ENCODE peak calls at places on chromosomes 13 and 19, in ten cellular contexts. J is activated T-cell treated with anti-CD3 and anti-CD28 coated beads for 1 hour; F is neuronal stem cell; H is COR-L47; R is NB4; O is non-pigmented ciliary epithelial cell; A is T-cell; M is progenitor cell of endocrine pancreas; T is head of caudate nucleus; E is activated naive CD4-positive, alpha-beta T cell treated with Interleukin-2 at 50 U/mL for 16 hours. Q is an unnamed sample.

GRCh38 chr13:28429685-28430290 is 65.1 kb downstream of the FLT1 start:
- DNase-seq in J (no peak), F (no peak), H (no peak), R (peak), O (no peak), A (no peak), M (no peak), T (no peak), E (no peak), Q (no peak)

GRCh38 chr19:35204799-35205732 is 23.5 kb downstream of the FAM187B start:
- DNase-seq in J (no peak), F (no peak), H (no peak), R (peak), O (no peak), A (no peak), M (no peak), T (no peak), E (no peak), Q (peak)

GRCh38 chr19:18932216-18932841 is 8.7 kb downstream of the HOMER3 start:
- DNase-seq in J (peak), F (peak), H (no peak), R (peak), O (no peak), A (peak), M (peak), T (peak), E (peak), Q (peak)

GRCh38 chr13:42574435-42575311 is 721 bp downstream of the TNFSF11 start:
- DNase-seq in J (peak), F (no peak), H (peak), R (no peak), O (no peak), A (peak), M (peak), T (no peak), E (peak), Q (no peak)

GRCh38 chr19:18904334-18905057 is 8.5 kb upstream of the CERS1 start:
- DNase-seq in J (no peak), F (no peak), H (no peak), R (no peak), O (no peak), A (no peak), M (no peak), T (peak), E (no peak), Q (no peak)

GRCh38 chr13:27638521-27638920 is 16.8 kb downstream of the POLR1D start:
- DNase-seq in J (no peak), F (no peak), H (no peak), R (no peak), O (no peak), A (no peak), M (no peak), T (no peak), E (no peak), Q (no peak)

GRCh38 chr19:12792853-12793289 is 1.6 kb downstream of the JUNB start:
- DNase-seq in J (no peak), F (no peak), H (no peak), R (no peak), O (no peak), A (peak), M (no peak), T (no peak), E (peak), Q (no peak)

GRCh38 chr13:63287926-63288325 is 1872.3 kb upstream of the PCDH20 start:
- DNase-seq in J (no peak), F (no peak), H (no peak), R (no peak), O (no peak), A (no peak), M (no peak), T (no peak), E (no peak), Q (no peak)

GRCh38 chr13:112058519-112058873 is 8.5 kb upstream of the SOX1 start:
- DNase-seq in J (no peak), F (no peak), H (no peak), R (no peak), O (no peak), A (no peak), M (no peak), T (no peak), E (no peak), Q (no peak)

GRCh38 chr13:39864221-39864620 is 208.8 kb downstream of the COG6 start:
- DNase-seq in J (no peak), F (no peak), H (no peak), R (no peak), O (no peak), A (no peak), M (no peak), T (no peak), E (no peak), Q (no peak)

GRCh38 chr19:43563816-43564215 is 11.5 kb downstream of the XRCC1 start:
- DNase-seq in J (no peak), F (no peak), H (no peak), R (no peak), O (no peak), A (no peak), M (no peak), T (no peak), E (no peak), Q (no peak)

GRCh38 chr19:41844601-41845000 is at the start of gene LYPD4:
- DNase-seq in J (no peak), F (no peak), H (no peak), R (no peak), O (no peak), A (no peak), M (no peak), T (no peak), E (no peak), Q (peak)

GRCh38 chr19:29708553-29709439 is 6.3 kb downstream of the C19orf12 start:
- DNase-seq in J (no peak), F (no peak), H (no peak), R (no peak), O (no peak), A (no peak), M (no peak), T (no peak), E (no peak), Q (no peak)